ENCODE peak calls at places on chromosomes 2 and 18, in four cellular contexts. Z is endothelial cell, C is upper lobe of right lung, Q is heart left ventricle. S is an unnamed sample.

GRCh38 chr2:66840321-66841014 is 405.5 kb downstream of the MEIS1 start:
- DNase-seq in Z (no peak), C (no peak), Q (no peak), S (no peak)

GRCh38 chr2:39659765-39660611 is 5.7 kb upstream of the TMEM178A start:
- DNase-seq in Z (no peak), C (no peak), Q (no peak), S (no peak)

GRCh38 chr2:130762031-130762909 is 6.9 kb downstream of the AMER3 start:
- DNase-seq in Z (no peak), C (no peak), Q (no peak), S (no peak)

GRCh38 chr2:135951071-135951583 is 34.3 kb downstream of the DARS1 start:
- DNase-seq in Z (no peak), C (no peak), Q (no peak), S (no peak)

GRCh38 chr18:7457276-7457675 is 109.8 kb upstream of the PTPRM start:
- DNase-seq in Z (no peak), C (no peak), Q (no peak), S (no peak)

GRCh38 chr2:168699834-168700417 is 102.5 kb upstream of the NOSTRIN start:
- DNase-seq in Z (no peak), C (no peak), Q (peak), S (no peak)

GRCh38 chr2:121564905-121565304 is 34.2 kb downstream of the RNU4ATAC start:
- DNase-seq in Z (no peak), C (no peak), Q (no peak), S (no peak)

GRCh38 chr2:86747708-86748627 is 27.9 kb downstream of the RMND5A start:
- DNase-seq in Z (no peak), C (no peak), Q (no peak), S (peak)

GRCh38 chr2:149490296-149490695 is 97.3 kb downstream of the MMADHC start:
- DNase-seq in Z (no peak), C (no peak), Q (no peak), S (no peak)

GRCh38 chr2:144358979-144359541 is 160.9 kb downstream of the ZEB2 start:
- DNase-seq in Z (no peak), C (no peak), Q (no peak), S (no peak)

GRCh38 chr2:602571-603366 is 74.4 kb downstream of the TMEM18 start:
- DNase-seq in Z (no peak), C (no peak), Q (no peak), S (peak)

GRCh38 chr2:121018136-121019057 is 266.6 kb downstream of the TFCP2L1 start:
- DNase-seq in Z (no peak), C (no peak), Q (peak), S (peak)

GRCh38 chr2:129877795-129878775 is 101.4 kb upstream of the RAB6C start:
- DNase-seq in Z (no peak), C (peak), Q (no peak), S (no peak)

GRCh38 chr2:163602196-163602595 is 133.6 kb downstream of the FIGN start:
- DNase-seq in Z (no peak), C (no peak), Q (no peak), S (no peak)

GRCh38 chr2:70396589-70396988 is 94.7 kb upstream of the FAM136A start:
- DNase-seq in Z (no peak), C (no peak), Q (no peak), S (no peak)

GRCh38 chr2:216651370-216651881 is 18.2 kb downstream of the IGFBP2 start:
- DNase-seq in Z (no peak), C (no peak), Q (no peak), S (peak)

GRCh38 chr2:233152541-233152940 is 92.4 kb downstream of the INPP5D start:
- DNase-seq in Z (no peak), C (no peak), Q (peak), S (no peak)

GRCh38 chr2:20526666-20527065 is 79.8 kb downstream of the RHOB start:
- DNase-seq in Z (no peak), C (no peak), Q (peak), S (peak)

GRCh38 chr2:207531024-207531411 is 1.3 kb downstream of the CREB1 start:
- DNase-seq in Z (no peak), C (no peak), Q (no peak), S (no peak)
- TF ChIP-seq CTCF in Z (no peak), C (no peak), Q (no peak), S (no peak)

GRCh38 chr2:50346104-50346503 is 685.8 kb downstream of the NRXN1 start:
- DNase-seq in Z (peak), C (no peak), Q (no peak), S (no peak)

GRCh38 chr2:50345691-50346090 is 686.2 kb downstream of the NRXN1 start:
- DNase-seq in Z (no peak), C (no peak), Q (no peak), S (no peak)

GRCh38 chr2:50343157-50343821 is 688.6 kb downstream of the NRXN1 start:
- DNase-seq in Z (no peak), C (no peak), Q (no peak), S (no peak)

GRCh38 chr2:50346586-50347351 is 685.2 kb downstream of the NRXN1 start:
- DNase-seq in Z (peak), C (no peak), Q (no peak), S (no peak)

GRCh38 chr2:50344509-50345106 is 687.3 kb downstream of the NRXN1 start:
- DNase-seq in Z (peak), C (no peak), Q (no peak), S (no peak)
- TF ChIP-seq CTCF in Z (no peak), C (peak), Q (no peak), S (no peak)

GRCh38 chr18:11567391-11567790 is 42.0 kb upstream of the SLC35G4 start:
- DNase-seq in Z (no peak), C (no peak), Q (no peak), S (no peak)

GRCh38 chr18:11572201-11572600 is 37.2 kb upstream of the SLC35G4 start:
- DNase-seq in Z (no peak), C (no peak), Q (no peak), S (no peak)

GRCh38 chr18:11570073-11570588 is 39.3 kb upstream of the SLC35G4 start:
- DNase-seq in Z (no peak), C (no peak), Q (no peak), S (no peak)

GRCh38 chr18:11574545-11574944 is 34.9 kb upstream of the SLC35G4 start:
- DNase-seq in Z (no peak), C (no peak), Q (no peak), S (no peak)

DNA sequence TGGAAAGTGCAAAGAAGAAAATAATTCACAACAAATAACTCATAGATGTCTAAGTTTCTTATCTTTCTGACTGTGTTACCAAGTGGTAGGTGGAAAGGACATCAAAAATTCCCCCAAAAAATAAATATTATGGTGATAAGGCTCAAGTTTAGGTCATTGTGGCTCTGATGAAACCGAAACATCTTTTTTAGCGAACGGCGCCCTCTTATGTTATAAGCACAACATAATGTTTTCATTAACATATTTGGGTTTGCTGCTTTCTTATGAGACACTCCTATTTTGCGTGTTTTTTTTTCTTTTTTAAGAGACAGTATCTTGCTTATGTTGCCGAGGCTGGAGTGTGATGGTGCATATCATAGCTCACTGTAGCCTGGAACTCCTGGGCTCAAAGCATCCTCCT is 38.6 kb upstream of the SLC35G4 start:
- DNase-seq in Z (no peak), C (no peak), Q (no peak), S (no peak)
- TF ChIP-seq CTCF in Z (peak), C (no peak), Q (no peak), S (peak)

GRCh38 chr2:8692783-8693768 is 11.2 kb downstream of the ID2 start:
- DNase-seq in Z (peak), C (no peak), Q (no peak), S (peak)
- TF ChIP-seq CTCF in Z (peak), C (peak), Q (peak), S (peak)

GRCh38 chr2:146701183-146701582 is 1143.6 kb upstream of the ACVR2A start:
- DNase-seq in Z (no peak), C (no peak), Q (no peak), S (peak)
- TF ChIP-seq CTCF in Z (peak), C (no peak), Q (no peak), S (peak)

DNA sequence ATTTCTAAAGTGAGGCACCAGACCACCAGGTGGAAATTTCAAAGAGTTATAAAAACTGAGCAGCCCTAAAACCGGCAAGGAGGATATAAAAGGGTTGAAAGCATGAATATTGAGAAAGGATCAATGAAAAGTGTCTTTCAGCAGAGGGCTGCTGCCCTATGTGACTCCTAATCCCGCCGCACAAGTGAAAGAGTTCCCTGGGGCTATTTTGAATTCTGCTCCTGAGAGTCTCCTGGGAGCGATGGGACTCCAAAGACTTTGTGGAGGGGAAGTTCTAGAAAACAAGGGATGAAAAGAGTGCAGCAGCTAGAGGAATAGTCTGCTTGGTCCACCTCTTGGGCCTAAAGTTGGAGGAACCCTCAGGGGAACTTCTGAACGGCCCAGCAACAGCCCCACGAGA is 205.2 kb downstream of the SP3 start:
- DNase-seq in Z (no peak), C (no peak), Q (no peak), S (no peak)
- TF ChIP-seq CTCF in Z (no peak), C (no peak), Q (no peak), S (no peak)

GRCh38 chr2:241177526-241177925 is 11.0 kb upstream of the ANO7 start:
- DNase-seq in Z (no peak), C (no peak), Q (no peak), S (no peak)
- TF ChIP-seq CTCF in Z (no peak), C (no peak), Q (no peak), S (no peak)

DNA sequence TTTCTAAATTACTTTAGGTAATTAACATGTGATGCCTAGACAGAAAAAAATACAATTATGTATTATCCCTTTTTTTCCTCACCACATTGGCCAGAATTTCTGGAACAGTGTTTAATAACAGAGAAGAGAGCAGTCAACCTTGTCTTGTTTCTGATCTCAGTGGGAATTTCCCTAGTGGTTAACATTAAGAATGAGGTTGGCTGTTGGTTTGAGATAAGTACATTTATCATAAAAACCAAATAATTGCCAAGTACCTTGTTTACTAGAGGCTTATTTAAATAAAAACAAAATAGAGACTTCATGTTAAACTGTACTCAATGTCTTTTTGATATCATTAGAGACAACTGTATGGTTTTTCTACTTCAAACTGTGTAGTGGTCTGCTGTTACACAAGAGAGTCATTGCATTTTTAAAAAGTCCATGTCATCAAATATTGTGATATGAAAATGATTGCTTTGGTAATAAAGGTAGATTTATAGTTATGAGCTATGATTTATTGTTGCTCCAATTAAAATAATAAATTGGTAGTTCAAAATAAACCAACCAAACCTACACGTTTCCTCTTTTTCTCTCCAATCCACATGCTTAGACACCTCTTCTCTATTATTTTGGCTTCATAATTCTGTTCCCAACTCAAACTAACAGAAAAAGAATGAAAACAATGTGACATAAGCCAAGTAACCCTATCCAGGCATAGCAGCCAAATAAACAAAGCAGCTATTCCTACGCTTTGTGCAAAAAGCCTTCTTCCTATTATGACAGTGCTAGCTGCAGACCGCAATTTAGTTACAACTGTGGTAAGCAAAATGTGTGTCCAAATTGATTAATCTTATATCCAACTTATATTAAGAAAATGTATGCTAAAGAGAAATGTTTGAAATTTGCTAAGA is 20.9 kb upstream of the TANK start:
- DNase-seq in Z (no peak), C (no peak), Q (no peak), S (no peak)
- TF ChIP-seq CTCF in Z (no peak), C (no peak), Q (no peak), S (no peak)

S was measured in Calu3.